ENCODE peak calls at places on chromosomes 13 and 19, in four cellular contexts. One of them, this sample, is unnamed.

GRCh38 chr13:50850445-50850844 is 7.0 kb upstream of the DLEU7 start:
- DNase-seq in K562: no peak
- DNase-seq in HepG2: no peak
- DNase-seq in WTC11: no peak
- DNase-seq in this sample: no peak

GRCh38 chr19:2244122-2244411 is 5.1 kb upstream of the AMH start:
- DNase-seq in K562: no peak
- DNase-seq in HepG2: no peak
- DNase-seq in WTC11: no peak
- DNase-seq in this sample: no peak

GRCh38 chr19:47020992-47021496 is 1.4 kb downstream of the NPAS1 start:
- DNase-seq in HepG2: no peak
- DNase-seq in WTC11: peak; percentile 34
- DNase-seq in K562: peak; percentile 37
- DNase-seq in this sample: no peak

GRCh38 chr19:10998045-10998533 is 37.3 kb downstream of the SMARCA4 start:
- DNase-seq in WTC11: no peak
- DNase-seq in K562: peak; percentile 13
- DNase-seq in HepG2: peak; percentile 81
- DNase-seq in this sample: no peak

GRCh38 chr13:37134411-37135041 is 29.1 kb upstream of the CSNK1A1L start:
- DNase-seq in K562: no peak
- DNase-seq in HepG2: no peak
- DNase-seq in WTC11: no peak
- DNase-seq in this sample: no peak

GRCh38 chr19:1747285-1748114 is 5.8 kb upstream of the ONECUT3 start:
- DNase-seq in K562: peak; percentile 95
- DNase-seq in WTC11: peak; percentile 70
- DNase-seq in HepG2: peak; percentile 66
- DNase-seq in this sample: no peak

GRCh38 chr19:29860492-29860891 is 48.7 kb downstream of the CCNE1 start:
- DNase-seq in WTC11: no peak
- DNase-seq in K562: peak; percentile 46
- DNase-seq in HepG2: no peak
- DNase-seq in this sample: no peak

GRCh38 chr13:65112123-65113075 is 2117.7 kb downstream of the PCDH9 start:
- DNase-seq in HepG2: no peak
- DNase-seq in WTC11: no peak
- DNase-seq in K562: no peak
- DNase-seq in this sample: no peak

GRCh38 chr13:80255946-80256345 is 85.0 kb downstream of the SPRY2 start:
- DNase-seq in K562: no peak
- DNase-seq in HepG2: no peak
- DNase-seq in WTC11: no peak
- DNase-seq in this sample: no peak
- TF ChIP-seq NR2C2 in K562: no peak
- TF ChIP-seq NR2C2 in HepG2: no peak
- TF ChIP-seq NR2C2 in WTC11: no peak
- TF ChIP-seq NR2C2 in this sample: no peak

DNA sequence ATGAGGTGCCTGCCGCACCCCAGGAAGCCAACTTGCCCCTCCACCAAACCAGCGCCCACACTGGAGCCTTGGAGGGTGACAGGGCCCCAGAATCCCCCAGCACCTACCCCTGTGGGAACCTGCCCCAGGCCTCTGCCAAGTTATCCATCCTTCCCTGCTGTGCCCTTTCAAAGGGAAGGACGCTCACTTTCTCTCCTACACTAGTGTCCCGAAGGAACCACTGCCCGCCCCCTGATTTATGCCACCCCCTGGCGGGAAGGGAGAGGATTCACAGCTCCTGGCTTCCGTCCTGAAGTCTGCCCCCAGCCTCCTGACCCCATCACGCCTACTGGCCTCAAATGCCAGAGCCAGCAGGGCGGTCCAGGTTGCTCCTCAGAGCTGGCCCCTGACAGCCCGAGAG is 1.4 kb downstream of the EVI5L start:
- DNase-seq in K562: peak; percentile 66
- DNase-seq in WTC11: peak; percentile 65
- DNase-seq in HepG2: peak; percentile 70
- DNase-seq in this sample: no peak
- TF ChIP-seq NR2C2 in K562: no peak
- TF ChIP-seq NR2C2 in WTC11: no peak
- TF ChIP-seq NR2C2 in HepG2: no peak
- TF ChIP-seq NR2C2 in this sample: no peak

DNA sequence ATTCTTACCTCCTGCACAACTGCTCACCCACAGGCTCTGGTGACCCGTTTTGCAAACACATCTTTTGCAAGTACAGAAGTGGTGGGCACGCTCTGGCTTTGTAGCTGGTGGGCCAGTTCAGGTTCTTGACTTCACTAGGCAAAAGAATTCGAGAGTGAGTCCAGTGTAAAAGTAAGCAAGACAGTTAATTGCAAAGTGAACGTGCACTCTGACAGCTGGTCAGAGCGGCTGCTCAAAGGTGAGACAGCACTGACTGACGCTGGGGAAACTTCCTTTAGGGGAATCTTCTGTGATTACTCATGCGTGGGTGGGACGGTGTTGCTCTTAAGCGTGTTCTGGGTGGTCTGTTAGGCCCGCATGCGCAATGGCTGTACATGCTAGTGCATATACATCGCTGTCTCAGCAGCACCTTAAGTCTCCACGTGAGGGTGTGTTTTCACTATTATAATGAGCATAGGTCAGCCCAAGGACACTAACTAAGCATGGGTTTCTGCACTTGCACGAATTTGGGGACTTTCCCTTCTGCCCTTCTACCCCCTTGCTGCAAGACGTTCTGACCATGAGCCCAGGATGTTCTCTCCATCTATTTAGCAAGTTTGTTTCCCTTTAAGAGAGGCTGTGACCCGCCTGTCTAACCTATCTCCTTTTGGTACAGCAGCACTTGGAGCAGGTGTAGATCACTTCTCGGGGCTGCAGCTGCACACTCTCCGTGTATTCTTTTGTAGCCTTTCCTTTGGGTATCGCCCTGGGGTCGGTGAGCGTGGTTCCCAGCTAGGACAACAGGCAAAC is 30.2 kb upstream of the CD33 start:
- DNase-seq in HepG2: no peak
- DNase-seq in K562: peak; percentile 45
- DNase-seq in WTC11: no peak
- DNase-seq in this sample: peak; percentile 30
- TF ChIP-seq NR2C2 in HepG2: no peak
- TF ChIP-seq NR2C2 in K562: no peak
- TF ChIP-seq NR2C2 in WTC11: no peak
- TF ChIP-seq NR2C2 in this sample: no peak

GRCh38 chr13:42819712-42820111 is 38.3 kb downstream of the FAM216B start:
- DNase-seq in WTC11: no peak
- DNase-seq in K562: no peak
- DNase-seq in HepG2: no peak
- DNase-seq in this sample: no peak

GRCh38 chr13:42816538-42816937 is 35.2 kb downstream of the FAM216B start:
- DNase-seq in K562: no peak
- DNase-seq in HepG2: no peak
- DNase-seq in WTC11: no peak
- DNase-seq in this sample: no peak

GRCh38 chr13:42820450-42820849 is 39.1 kb downstream of the FAM216B start:
- DNase-seq in HepG2: no peak
- DNase-seq in K562: no peak
- DNase-seq in WTC11: no peak
- DNase-seq in this sample: no peak

GRCh38 chr13:42815686-42816085 is 34.3 kb downstream of the FAM216B start:
- DNase-seq in K562: no peak
- DNase-seq in WTC11: no peak
- DNase-seq in HepG2: no peak
- DNase-seq in this sample: no peak

GRCh38 chr13:42821437-42821836 is 40.1 kb downstream of the FAM216B start:
- DNase-seq in WTC11: no peak
- DNase-seq in HepG2: no peak
- DNase-seq in K562: no peak
- DNase-seq in this sample: no peak
- TF ChIP-seq NR2C2 in WTC11: no peak
- TF ChIP-seq NR2C2 in HepG2: no peak
- TF ChIP-seq NR2C2 in K562: no peak
- TF ChIP-seq NR2C2 in this sample: no peak

This sample was measured in GM12878.